ENCODE peak calls at places on chromosomes 3 and 15, in five cellular contexts. Y is stimulated activated CD8-positive, alpha-beta memory T cell treated with anti-CD3 and anti-CD28 coated beads, Interleukin-4, amount 100 ng/mL, for 1 hour; W is GM10248; O is myocyte; D is glutamatergic neuron. L is an unnamed sample.

GRCh38 chr3:194104041-194104751 is 31.8 kb upstream of the HES1 start:
- DNase-seq in D (no peak), O (no peak), Y (no peak), W (peak; percentile 56), L (peak; percentile 65)

GRCh38 chr3:9179826-9180763 is 69.4 kb downstream of the SRGAP3 start:
- DNase-seq in Y (no peak), O (no peak), W (peak; percentile 42), D (no peak), L (no peak)

GRCh38 chr15:79168922-79169322 is 78.3 kb upstream of the RASGRF1 start:
- DNase-seq in Y (no peak), D (peak; percentile 54), W (no peak), O (peak; percentile 94), L (peak; percentile 42)

GRCh38 chr3:173865900-173866498 is 468.5 kb downstream of the NLGN1 start:
- DNase-seq in O (no peak), Y (no peak), D (no peak), W (no peak), L (peak; percentile 93)

GRCh38 chr3:127339016-127339415 is 51.2 kb upstream of the PRR20G start:
- DNase-seq in D (no peak), W (no peak), O (no peak), Y (no peak), L (no peak)

GRCh38 chr3:13308406-13308805 is 111.7 kb downstream of the NUP210 start:
- DNase-seq in Y (no peak), O (no peak), W (peak; percentile 56), D (peak; percentile 71), L (peak; percentile 60)

GRCh38 chr15:52870015-52870414 is 79.9 kb upstream of the ONECUT1 start:
- DNase-seq in D (no peak), Y (no peak), W (no peak), O (no peak), L (no peak)

GRCh38 chr3:157447026-157447694 is 10.5 kb downstream of the PTX3 start:
- DNase-seq in W (no peak), Y (no peak), O (peak; percentile 59), D (no peak), L (peak; percentile 12)

GRCh38 chr3:122101646-122102045 is 46.5 kb downstream of the CD86 start:
- DNase-seq in D (no peak), W (no peak), Y (no peak), O (peak; percentile 39), L (peak; percentile 76)

GRCh38 chr3:74067296-74067695 is 442.6 kb upstream of the PDZRN3 start:
- DNase-seq in O (no peak), W (no peak), D (no peak), Y (no peak), L (peak; percentile 5)

GRCh38 chr3:11727207-11727606 is 83.5 kb upstream of the VGLL4 start:
- DNase-seq in O (no peak), D (no peak), Y (no peak), W (no peak), L (no peak)

GRCh38 chr3:72520690-72521308 is 327.4 kb downstream of the SHQ1 start:
- DNase-seq in D (no peak), W (peak; percentile 45), Y (no peak), O (no peak), L (no peak)

GRCh38 chr15:68154923-68155559 is 50.1 kb downstream of the CALML4 start:
- DNase-seq in W (peak; percentile 21), O (peak; percentile 72), D (peak; percentile 24), Y (no peak), L (peak; percentile 65)

GRCh38 chr3:46477145-46477544 is 12.4 kb upstream of the LTF start:
- DNase-seq in D (no peak), O (no peak), Y (no peak), W (no peak), L (no peak)

GRCh38 chr3:45690331-45691035 is 1.3 kb downstream of the SACM1L start:
- DNase-seq in Y (no peak), O (no peak), D (no peak), W (no peak), L (peak; percentile 60)

GRCh38 chr15:70761931-70762468 is 1.4 kb downstream of the UACA start:
- DNase-seq in W (no peak), O (no peak), Y (no peak), D (no peak), L (no peak)

GRCh38 chr3:171797265-171797679 is 13.0 kb downstream of the PLD1 start:
- DNase-seq in Y (no peak), D (no peak), W (no peak), O (no peak), L (no peak)

L was measured in RPMI8226.